ENCODE peak calls at places on chromosomes 16 and 17, in nine cellular contexts. I, K, Y, P, R, Z, L, B and M are unnamed samples.

GRCh38 chr17:67496286-67496685 is 119.2 kb downstream of the PITPNC1 start:
- DNase-seq in I (no peak), K (no peak), Y (no peak), P (no peak), R (no peak), Z (no peak), L (peak; percentile 8), B (no peak), M (no peak)

GRCh38 chr17:82358467-82359350 is at the start of gene TEX19:
- DNase-seq in I (no peak), K (no peak), Y (no peak), P (peak; percentile 82), R (no peak), Z (peak; percentile 77), L (peak; percentile 62), B (peak; percentile 61), M (no peak)

GRCh38 chr16:30980434-30980833 is 4.6 kb upstream of the HSD3B7 start:
- DNase-seq in I (no peak), K (no peak), Y (no peak), P (no peak), R (no peak), Z (no peak), L (no peak), B (no peak), M (no peak)

GRCh38 chr16:28140788-28141618 is 70.8 kb downstream of the XPO6 start:
- DNase-seq in I (peak; percentile 57), K (no peak), Y (peak; percentile 38), P (peak; percentile 80), R (peak; percentile 48), Z (no peak), L (no peak), B (no peak), M (no peak)

GRCh38 chr17:82495844-82496528 is 23.5 kb upstream of the FOXK2 start:
- DNase-seq in I (no peak), K (no peak), Y (no peak), P (no peak), R (no peak), Z (no peak), L (peak; percentile 97), B (peak; percentile 71), M (no peak)

GRCh38 chr17:77445908-77446535 is 305.3 kb downstream of the SEC14L1 start:
- DNase-seq in I (peak; percentile 61), K (no peak), Y (no peak), P (peak; percentile 92), R (no peak), Z (no peak), L (no peak), B (no peak), M (no peak)

GRCh38 chr17:82370471-82371332 is 863 bp upstream of the UTS2R start:
- DNase-seq in I (no peak), K (no peak), Y (no peak), P (peak; percentile 87), R (peak; percentile 25), Z (no peak), L (no peak), B (no peak), M (no peak)

GRCh38 chr17:40244255-40244654 is 25.2 kb downstream of the WIPF2 start:
- DNase-seq in I (no peak), K (no peak), Y (no peak), P (no peak), R (no peak), Z (no peak), L (no peak), B (peak; percentile 80), M (no peak)

GRCh38 chr16:28125592-28125991 is 62.1 kb upstream of the GSG1L start:
- DNase-seq in I (no peak), K (no peak), Y (no peak), P (no peak), R (no peak), Z (no peak), L (no peak), B (no peak), M (no peak)

GRCh38 chr16:14497245-14498082 is 132.6 kb downstream of the PARN start:
- DNase-seq in I (no peak), K (no peak), Y (no peak), P (no peak), R (no peak), Z (no peak), L (no peak), B (no peak), M (no peak)

GRCh38 chr17:28416703-28417311 is 10.8 kb upstream of the SLC46A1 start:
- DNase-seq in I (peak; percentile 22), K (no peak), Y (peak; percentile 11), P (peak; percentile 68), R (peak; percentile 51), Z (peak; percentile 75), L (peak; percentile 92), B (peak; percentile 76), M (peak; percentile 43)

GRCh38 chr17:73492125-73492801 is 152.0 kb downstream of the SDK2 start:
- DNase-seq in I (no peak), K (no peak), Y (no peak), P (no peak), R (no peak), Z (no peak), L (no peak), B (peak; percentile 39), M (no peak)

GRCh38 chr17:80825471-80826345 is 165.9 kb upstream of the CHMP6 start:
- DNase-seq in I (no peak), K (no peak), Y (no peak), P (no peak), R (no peak), Z (no peak), L (no peak), B (no peak), M (no peak)

GRCh38 chr17:7443499-7444485 is 1.1 kb upstream of the CHRNB1 start:
- DNase-seq in I (no peak), K (no peak), Y (no peak), P (no peak), R (no peak), Z (no peak), L (no peak), B (no peak), M (no peak)

GRCh38 chr16:76639685-76640289 is 362.6 kb downstream of the CNTNAP4 start:
- DNase-seq in I (no peak), K (peak; percentile 6), Y (no peak), P (peak; percentile 12), R (no peak), Z (peak; percentile 20), L (peak; percentile 71), B (peak; percentile 63), M (no peak)

GRCh38 chr17:42543190-42544079 is 7.4 kb downstream of the NAGLU start:
- DNase-seq in I (no peak), K (no peak), Y (no peak), P (no peak), R (no peak), Z (no peak), L (no peak), B (no peak), M (no peak)

GRCh38 chr17:33777674-33778073 is 477.4 kb upstream of the CCL2 start:
- DNase-seq in I (no peak), K (no peak), Y (no peak), P (no peak), R (no peak), Z (no peak), L (no peak), B (no peak), M (no peak)

GRCh38 chr16:35141303-35141702 is 1681.9 kb downstream of the TP53TG3F start:
- DNase-seq in I (no peak), K (no peak), Y (no peak), P (no peak), R (no peak), Z (no peak), L (no peak), B (no peak), M (no peak)

GRCh38 chr16:19746561-19746960 is 28.5 kb downstream of the IQCK start:
- DNase-seq in I (no peak), K (no peak), Y (no peak), P (no peak), R (no peak), Z (no peak), L (no peak), B (peak; percentile 55), M (no peak)

GRCh38 chr16:87764600-87765472 is 950 bp downstream of the KLHDC4 start:
- DNase-seq in I (no peak), K (no peak), Y (no peak), P (peak; percentile 42), R (no peak), Z (no peak), L (no peak), B (no peak), M (no peak)

GRCh38 chr17:64264891-64265290 is 1.8 kb upstream of the TEX2 start:
- DNase-seq in I (no peak), K (no peak), Y (no peak), P (no peak), R (no peak), Z (no peak), L (no peak), B (no peak), M (no peak)

GRCh38 chr17:71237903-71238538 is 882.8 kb upstream of the SOX9 start:
- DNase-seq in I (no peak), K (no peak), Y (no peak), P (peak; percentile 39), R (no peak), Z (peak; percentile 38), L (no peak), B (no peak), M (no peak)

GRCh38 chr16:25108054-25108453 is 3.5 kb upstream of the LCMT1 start:
- DNase-seq in I (peak; percentile 15), K (no peak), Y (no peak), P (peak; percentile 73), R (no peak), Z (peak; percentile 30), L (peak; percentile 57), B (peak; percentile 58), M (no peak)

GRCh38 chr16:89918453-89919347 is at the start of gene MC1R:
- DNase-seq in I (no peak), K (no peak), Y (no peak), P (peak; percentile 87), R (no peak), Z (peak; percentile 84), L (peak; percentile 75), B (peak; percentile 42), M (no peak)

GRCh38 chr16:69501956-69502457 is 63.8 kb upstream of the NFAT5 start:
- DNase-seq in I (no peak), K (no peak), Y (no peak), P (peak; percentile 7), R (no peak), Z (no peak), L (no peak), B (no peak), M (no peak)

GRCh38 chr16:87327798-87328495 is 10.8 kb upstream of the C16orf95 start:
- DNase-seq in I (no peak), K (no peak), Y (no peak), P (no peak), R (no peak), Z (no peak), L (no peak), B (no peak), M (no peak)

GRCh38 chr17:39150795-39151679 is at the start of gene PLXDC1:
- DNase-seq in I (no peak), K (no peak), Y (no peak), P (no peak), R (no peak), Z (no peak), L (no peak), B (no peak), M (no peak)

GRCh38 chr17:82875418-82875856 is 35.6 kb upstream of the ZNF750 start:
- DNase-seq in I (no peak), K (no peak), Y (no peak), P (no peak), R (no peak), Z (no peak), L (peak; percentile 81), B (no peak), M (peak; percentile 36)

GRCh38 chr17:57868775-57869598 is 19.1 kb upstream of the MRPS23 start:
- DNase-seq in I (no peak), K (no peak), Y (no peak), P (no peak), R (no peak), Z (no peak), L (peak; percentile 34), B (no peak), M (no peak)

GRCh38 chr17:79627766-79628690 is 17.2 kb upstream of the RBFOX3 start:
- DNase-seq in I (no peak), K (no peak), Y (no peak), P (no peak), R (no peak), Z (no peak), L (peak; percentile 24), B (peak; percentile 8), M (no peak)

GRCh38 chr17:2935622-2936021 is 127.8 kb downstream of the OR1D5 start:
- DNase-seq in I (no peak), K (no peak), Y (no peak), P (no peak), R (no peak), Z (no peak), L (no peak), B (no peak), M (no peak)